ENCODE peak calls at places on chromosome 18, in nine cellular contexts. One of them, this sample, is unnamed.

GRCh38 chr18:21255211-21255610 is 13.2 kb downstream of the GREB1L start:
- DNase-seq in lower leg skin: no peak
- DNase-seq in lower lobe of right lung: no peak
- DNase-seq in bronchial epithelial cell: no peak
- DNase-seq in psoas muscle: no peak
- DNase-seq in left ventricle myocardium inferior: no peak
- DNase-seq in CD8-positive, alpha-beta T cell: no peak
- DNase-seq in HL-60: no peak
- DNase-seq in cardiac fibroblast: no peak
- DNase-seq in this sample: no peak

GRCh38 chr18:50857694-50858093 is 21.2 kb upstream of the ME2 start:
- DNase-seq in lower leg skin: no peak
- DNase-seq in lower lobe of right lung: no peak
- DNase-seq in bronchial epithelial cell: no peak
- DNase-seq in psoas muscle: no peak
- DNase-seq in left ventricle myocardium inferior: no peak
- DNase-seq in CD8-positive, alpha-beta T cell: no peak
- DNase-seq in HL-60: no peak
- DNase-seq in cardiac fibroblast: no peak
- DNase-seq in this sample: no peak

GRCh38 chr18:24051256-24051947 is 36.8 kb downstream of the TTC39C start:
- DNase-seq in lower leg skin: no peak
- DNase-seq in lower lobe of right lung: no peak
- DNase-seq in bronchial epithelial cell: peak
- DNase-seq in psoas muscle: no peak
- DNase-seq in left ventricle myocardium inferior: no peak
- DNase-seq in CD8-positive, alpha-beta T cell: no peak
- DNase-seq in HL-60: no peak
- DNase-seq in cardiac fibroblast: peak
- DNase-seq in this sample: peak

GRCh38 chr18:76514573-76514972 is 19.5 kb upstream of the ZNF516 start:
- DNase-seq in lower leg skin: no peak
- DNase-seq in lower lobe of right lung: no peak
- DNase-seq in bronchial epithelial cell: no peak
- DNase-seq in psoas muscle: no peak
- DNase-seq in left ventricle myocardium inferior: no peak
- DNase-seq in CD8-positive, alpha-beta T cell: no peak
- DNase-seq in HL-60: peak
- DNase-seq in cardiac fibroblast: no peak
- DNase-seq in this sample: no peak

GRCh38 chr18:60259052-60259681 is 113.4 kb downstream of the MC4R start:
- DNase-seq in lower leg skin: no peak
- DNase-seq in lower lobe of right lung: no peak
- DNase-seq in bronchial epithelial cell: peak
- DNase-seq in psoas muscle: no peak
- DNase-seq in left ventricle myocardium inferior: no peak
- DNase-seq in CD8-positive, alpha-beta T cell: no peak
- DNase-seq in HL-60: no peak
- DNase-seq in cardiac fibroblast: peak
- DNase-seq in this sample: peak

GRCh38 chr18:14978962-14979535 is 231.1 kb downstream of the ANKRD30B start:
- DNase-seq in lower leg skin: peak
- DNase-seq in lower lobe of right lung: no peak
- DNase-seq in bronchial epithelial cell: no peak
- DNase-seq in psoas muscle: no peak
- DNase-seq in left ventricle myocardium inferior: no peak
- DNase-seq in CD8-positive, alpha-beta T cell: no peak
- DNase-seq in HL-60: peak
- DNase-seq in cardiac fibroblast: no peak
- DNase-seq in this sample: peak

GRCh38 chr18:26617151-26617554 is 68.8 kb upstream of the KCTD1 start:
- DNase-seq in lower leg skin: no peak
- DNase-seq in lower lobe of right lung: no peak
- DNase-seq in bronchial epithelial cell: peak
- DNase-seq in psoas muscle: no peak
- DNase-seq in left ventricle myocardium inferior: no peak
- DNase-seq in CD8-positive, alpha-beta T cell: no peak
- DNase-seq in HL-60: no peak
- DNase-seq in cardiac fibroblast: peak
- DNase-seq in this sample: peak

GRCh38 chr18:55239764-55240163 is 280.5 kb upstream of the CCDC68 start:
- DNase-seq in lower leg skin: no peak
- DNase-seq in lower lobe of right lung: no peak
- DNase-seq in bronchial epithelial cell: no peak
- DNase-seq in psoas muscle: no peak
- DNase-seq in left ventricle myocardium inferior: no peak
- DNase-seq in CD8-positive, alpha-beta T cell: no peak
- DNase-seq in HL-60: no peak
- DNase-seq in cardiac fibroblast: peak
- DNase-seq in this sample: no peak

GRCh38 chr18:46343456-46343855 is 239.3 kb downstream of the HAUS1 start:
- DNase-seq in lower leg skin: no peak
- DNase-seq in lower lobe of right lung: no peak
- DNase-seq in bronchial epithelial cell: no peak
- DNase-seq in psoas muscle: no peak
- DNase-seq in left ventricle myocardium inferior: no peak
- DNase-seq in CD8-positive, alpha-beta T cell: no peak
- DNase-seq in HL-60: no peak
- DNase-seq in cardiac fibroblast: no peak
- DNase-seq in this sample: no peak

GRCh38 chr18:64202229-64202835 is 53.4 kb upstream of the LINC00305 start:
- DNase-seq in lower leg skin: no peak
- DNase-seq in lower lobe of right lung: no peak
- DNase-seq in bronchial epithelial cell: no peak
- DNase-seq in psoas muscle: no peak
- DNase-seq in left ventricle myocardium inferior: no peak
- DNase-seq in CD8-positive, alpha-beta T cell: no peak
- DNase-seq in HL-60: no peak
- DNase-seq in cardiac fibroblast: no peak
- DNase-seq in this sample: no peak

GRCh38 chr18:57353940-57354461 is 1.6 kb downstream of the ST8SIA3 start:
- DNase-seq in lower leg skin: no peak
- DNase-seq in lower lobe of right lung: no peak
- DNase-seq in bronchial epithelial cell: peak
- DNase-seq in psoas muscle: peak
- DNase-seq in left ventricle myocardium inferior: peak
- DNase-seq in CD8-positive, alpha-beta T cell: no peak
- DNase-seq in HL-60: no peak
- DNase-seq in cardiac fibroblast: peak
- DNase-seq in this sample: peak

GRCh38 chr18:8351173-8351572 is 258.1 kb upstream of the RAB12 start:
- DNase-seq in lower leg skin: no peak
- DNase-seq in lower lobe of right lung: no peak
- DNase-seq in bronchial epithelial cell: no peak
- DNase-seq in psoas muscle: no peak
- DNase-seq in left ventricle myocardium inferior: no peak
- DNase-seq in CD8-positive, alpha-beta T cell: no peak
- DNase-seq in HL-60: no peak
- DNase-seq in cardiac fibroblast: no peak
- DNase-seq in this sample: no peak

GRCh38 chr18:58231930-58232329 is 187.9 kb downstream of the NEDD4L start:
- DNase-seq in lower leg skin: no peak
- DNase-seq in lower lobe of right lung: no peak
- DNase-seq in bronchial epithelial cell: peak
- DNase-seq in psoas muscle: no peak
- DNase-seq in left ventricle myocardium inferior: no peak
- DNase-seq in CD8-positive, alpha-beta T cell: no peak
- DNase-seq in HL-60: no peak
- DNase-seq in cardiac fibroblast: no peak
- DNase-seq in this sample: no peak

GRCh38 chr18:42574871-42575270 is 540.6 kb downstream of the RIT2 start:
- DNase-seq in lower leg skin: no peak
- DNase-seq in lower lobe of right lung: no peak
- DNase-seq in bronchial epithelial cell: no peak
- DNase-seq in psoas muscle: no peak
- DNase-seq in left ventricle myocardium inferior: no peak
- DNase-seq in CD8-positive, alpha-beta T cell: no peak
- DNase-seq in HL-60: no peak
- DNase-seq in cardiac fibroblast: no peak
- DNase-seq in this sample: no peak

GRCh38 chr18:74682141-74682997 is 84.7 kb downstream of the ZNF407 start:
- DNase-seq in lower leg skin: no peak
- DNase-seq in lower lobe of right lung: no peak
- DNase-seq in bronchial epithelial cell: peak
- DNase-seq in psoas muscle: no peak
- DNase-seq in left ventricle myocardium inferior: no peak
- DNase-seq in CD8-positive, alpha-beta T cell: no peak
- DNase-seq in HL-60: no peak
- DNase-seq in cardiac fibroblast: peak
- DNase-seq in this sample: peak

GRCh38 chr18:59478591-59478990 is 119.5 kb upstream of the LMAN1 start:
- DNase-seq in lower leg skin: no peak
- DNase-seq in lower lobe of right lung: no peak
- DNase-seq in bronchial epithelial cell: no peak
- DNase-seq in psoas muscle: no peak
- DNase-seq in left ventricle myocardium inferior: no peak
- DNase-seq in CD8-positive, alpha-beta T cell: no peak
- DNase-seq in HL-60: no peak
- DNase-seq in cardiac fibroblast: peak
- DNase-seq in this sample: peak

GRCh38 chr18:63301458-63301857 is 18.1 kb downstream of the BCL2 start:
- DNase-seq in lower leg skin: no peak
- DNase-seq in lower lobe of right lung: no peak
- DNase-seq in bronchial epithelial cell: no peak
- DNase-seq in psoas muscle: peak
- DNase-seq in left ventricle myocardium inferior: no peak
- DNase-seq in CD8-positive, alpha-beta T cell: no peak
- DNase-seq in HL-60: no peak
- DNase-seq in cardiac fibroblast: no peak
- DNase-seq in this sample: no peak

GRCh38 chr18:37383789-37384151 is 181.8 kb downstream of the CELF4 start:
- DNase-seq in lower leg skin: no peak
- DNase-seq in lower lobe of right lung: no peak
- DNase-seq in bronchial epithelial cell: no peak
- DNase-seq in psoas muscle: no peak
- DNase-seq in left ventricle myocardium inferior: no peak
- DNase-seq in CD8-positive, alpha-beta T cell: no peak
- DNase-seq in HL-60: no peak
- DNase-seq in cardiac fibroblast: no peak
- DNase-seq in this sample: no peak

GRCh38 chr18:37381554-37381953 is 184.0 kb downstream of the CELF4 start:
- DNase-seq in lower leg skin: no peak
- DNase-seq in lower lobe of right lung: no peak
- DNase-seq in bronchial epithelial cell: no peak
- DNase-seq in psoas muscle: no peak
- DNase-seq in left ventricle myocardium inferior: no peak
- DNase-seq in CD8-positive, alpha-beta T cell: no peak
- DNase-seq in HL-60: no peak
- DNase-seq in cardiac fibroblast: no peak
- DNase-seq in this sample: no peak

GRCh38 chr18:37383036-37383788 is 182.4 kb downstream of the CELF4 start:
- DNase-seq in lower leg skin: no peak
- DNase-seq in lower lobe of right lung: no peak
- DNase-seq in bronchial epithelial cell: no peak
- DNase-seq in psoas muscle: no peak
- DNase-seq in left ventricle myocardium inferior: no peak
- DNase-seq in CD8-positive, alpha-beta T cell: no peak
- DNase-seq in HL-60: no peak
- DNase-seq in cardiac fibroblast: peak
- DNase-seq in this sample: no peak

GRCh38 chr18:37378616-37379015 is 187.0 kb downstream of the CELF4 start:
- DNase-seq in lower leg skin: no peak
- DNase-seq in lower lobe of right lung: no peak
- DNase-seq in bronchial epithelial cell: no peak
- DNase-seq in psoas muscle: no peak
- DNase-seq in left ventricle myocardium inferior: no peak
- DNase-seq in CD8-positive, alpha-beta T cell: no peak
- DNase-seq in HL-60: no peak
- DNase-seq in cardiac fibroblast: no peak
- DNase-seq in this sample: no peak

DNA sequence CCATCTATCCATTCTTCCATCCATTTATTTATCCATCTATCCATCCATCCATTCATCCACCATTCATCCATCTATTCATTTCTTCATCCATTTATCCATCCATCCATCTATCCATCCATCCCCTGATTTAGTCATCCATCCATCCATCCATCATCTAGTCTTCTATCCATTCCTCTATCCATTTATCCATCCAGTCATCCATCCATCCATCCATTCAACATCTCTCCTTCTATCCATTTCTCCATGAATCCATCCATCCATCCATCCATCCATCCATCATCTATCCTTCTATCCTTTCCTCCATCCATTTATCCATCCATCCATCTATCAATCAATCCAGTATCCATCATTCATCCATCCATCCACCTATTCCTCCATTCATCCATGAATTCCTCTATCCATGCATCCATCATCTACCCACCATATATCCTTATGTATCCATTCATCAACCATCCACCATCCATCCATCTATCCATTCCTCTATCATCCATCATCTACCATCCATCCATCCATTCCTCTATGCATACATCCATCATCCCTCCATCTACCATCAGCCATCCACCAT is 185.0 kb downstream of the CELF4 start:
- DNase-seq in lower leg skin: no peak
- DNase-seq in lower lobe of right lung: no peak
- DNase-seq in bronchial epithelial cell: no peak
- DNase-seq in psoas muscle: no peak
- DNase-seq in left ventricle myocardium inferior: no peak
- DNase-seq in CD8-positive, alpha-beta T cell: no peak
- DNase-seq in HL-60: no peak
- DNase-seq in cardiac fibroblast: no peak
- DNase-seq in this sample: no peak
- H3K4me3 ChIP-seq in lower leg skin: no peak
- H3K4me3 ChIP-seq in lower lobe of right lung: no peak
- H3K4me3 ChIP-seq in bronchial epithelial cell: no peak
- H3K4me3 ChIP-seq in psoas muscle: no peak
- H3K4me3 ChIP-seq in left ventricle myocardium inferior: no peak
- H3K4me3 ChIP-seq in CD8-positive, alpha-beta T cell: no peak
- H3K4me3 ChIP-seq in HL-60: no peak
- H3K4me3 ChIP-seq in cardiac fibroblast: no peak
- H3K4me3 ChIP-seq in this sample: no peak

GRCh38 chr18:7038330-7038846 is 79.2 kb downstream of the LAMA1 start:
- DNase-seq in lower leg skin: peak
- DNase-seq in lower lobe of right lung: peak
- DNase-seq in bronchial epithelial cell: peak
- DNase-seq in psoas muscle: peak
- DNase-seq in left ventricle myocardium inferior: peak
- DNase-seq in CD8-positive, alpha-beta T cell: no peak
- DNase-seq in HL-60: no peak
- DNase-seq in cardiac fibroblast: peak
- DNase-seq in this sample: peak
- H3K4me3 ChIP-seq in lower leg skin: no peak
- H3K4me3 ChIP-seq in lower lobe of right lung: peak
- H3K4me3 ChIP-seq in bronchial epithelial cell: no peak
- H3K4me3 ChIP-seq in psoas muscle: peak
- H3K4me3 ChIP-seq in left ventricle myocardium inferior: peak
- H3K4me3 ChIP-seq in CD8-positive, alpha-beta T cell: no peak
- H3K4me3 ChIP-seq in HL-60: no peak
- H3K4me3 ChIP-seq in cardiac fibroblast: peak
- H3K4me3 ChIP-seq in this sample: no peak

GRCh38 chr18:49563701-49564100 is 1.8 kb downstream of the LIPG start:
- DNase-seq in lower leg skin: no peak
- DNase-seq in lower lobe of right lung: no peak
- DNase-seq in bronchial epithelial cell: no peak
- DNase-seq in psoas muscle: no peak
- DNase-seq in left ventricle myocardium inferior: no peak
- DNase-seq in CD8-positive, alpha-beta T cell: no peak
- DNase-seq in HL-60: no peak
- DNase-seq in cardiac fibroblast: no peak
- DNase-seq in this sample: no peak
- H3K4me3 ChIP-seq in lower leg skin: no peak
- H3K4me3 ChIP-seq in lower lobe of right lung: no peak
- H3K4me3 ChIP-seq in bronchial epithelial cell: peak
- H3K4me3 ChIP-seq in psoas muscle: no peak
- H3K4me3 ChIP-seq in left ventricle myocardium inferior: no peak
- H3K4me3 ChIP-seq in CD8-positive, alpha-beta T cell: no peak
- H3K4me3 ChIP-seq in HL-60: no peak
- H3K4me3 ChIP-seq in cardiac fibroblast: peak
- H3K4me3 ChIP-seq in this sample: peak

GRCh38 chr18:70553961-70554325 is 265.1 kb downstream of the SOCS6 start:
- DNase-seq in lower leg skin: no peak
- DNase-seq in lower lobe of right lung: no peak
- DNase-seq in bronchial epithelial cell: no peak
- DNase-seq in psoas muscle: no peak
- DNase-seq in left ventricle myocardium inferior: no peak
- DNase-seq in CD8-positive, alpha-beta T cell: no peak
- DNase-seq in HL-60: no peak
- DNase-seq in cardiac fibroblast: no peak
- DNase-seq in this sample: no peak
- H3K4me3 ChIP-seq in lower leg skin: no peak
- H3K4me3 ChIP-seq in lower lobe of right lung: no peak
- H3K4me3 ChIP-seq in bronchial epithelial cell: no peak
- H3K4me3 ChIP-seq in psoas muscle: no peak
- H3K4me3 ChIP-seq in left ventricle myocardium inferior: no peak
- H3K4me3 ChIP-seq in CD8-positive, alpha-beta T cell: no peak
- H3K4me3 ChIP-seq in HL-60: no peak
- H3K4me3 ChIP-seq in cardiac fibroblast: no peak
- H3K4me3 ChIP-seq in this sample: no peak

This sample was measured in astrocyte of the spinal cord.